ENCODE peak calls at places on chromosome 7, in nine cellular contexts. A is WTC11; G is activated effector memory CD4-positive, alpha-beta T cell treated with anti-CD3 and anti-CD28 coated beads, Interleukin-2, amount 50 U/mL, for 16 hours; Q is stimulated activated CD4-positive, alpha-beta T cell treated with anti-CD3 and anti-CD28 coated beads, Interleukin-1b, Interleukin-23, amount 100 ng/mL, for 1 hour; P is HCEC 1CT; J is transverse colon; E is GM23248; X is stimulated activated CD8-positive, alpha-beta memory T cell treated with anti-CD3 and anti-CD28 coated beads, Interleukin-7, amount 100 ng/mL, for 1 hour; K is amniotic stem cell. Y is an unnamed sample.

GRCh38 chr7:135188298-135188984 is 17.9 kb upstream of the CYREN start:
- DNase-seq in A (no peak), X (no peak), J (no peak), K (no peak), E (no peak), P (peak; percentile 14), Q (no peak), G (peak; percentile 58), Y (no peak)

GRCh38 chr7:81604808-81605174 is 165.1 kb downstream of the HGF start:
- DNase-seq in P (no peak), K (no peak), Q (no peak), G (no peak), X (no peak), E (no peak), J (no peak), A (no peak), Y (no peak)

GRCh38 chr7:159130820-159131219 is 13.8 kb downstream of the VIPR2 start:
- DNase-seq in Q (no peak), K (no peak), X (no peak), A (no peak), E (no peak), P (no peak), G (no peak), J (no peak), Y (no peak)

GRCh38 chr7:187237-187927 is 5.0 kb upstream of the FAM20C start:
- DNase-seq in Q (no peak), K (no peak), E (no peak), G (no peak), X (no peak), P (no peak), A (no peak), J (no peak), Y (no peak)

GRCh38 chr7:158672975-158673374 is 31.6 kb downstream of the NCAPG2 start:
- DNase-seq in J (no peak), Q (no peak), P (peak; percentile 60), K (no peak), A (no peak), G (no peak), X (no peak), E (peak; percentile 63), Y (no peak)

GRCh38 chr7:64887756-64888508 is 15.1 kb upstream of the ZNF273 start:
- DNase-seq in J (peak; percentile 60), X (no peak), G (peak; percentile 75), Q (no peak), E (no peak), K (no peak), P (no peak), A (peak; percentile 74), Y (no peak)

GRCh38 chr7:229184-229964 is 37.0 kb downstream of the FAM20C start:
- DNase-seq in A (no peak), E (peak; percentile 97), P (peak; percentile 86), J (peak; percentile 67), Q (no peak), G (no peak), K (no peak), X (no peak), Y (no peak)

GRCh38 chr7:20296444-20296843 is 34.3 kb upstream of the ITGB8 start:
- DNase-seq in A (no peak), X (no peak), Q (no peak), J (no peak), G (no peak), K (no peak), P (no peak), E (no peak), Y (no peak)

GRCh38 chr7:8710124-8710523 is 276.7 kb downstream of the NXPH1 start:
- DNase-seq in A (no peak), P (no peak), Q (no peak), K (no peak), J (no peak), E (no peak), X (no peak), G (no peak), Y (no peak)

GRCh38 chr7:1758417-1758858 is 88.4 kb downstream of the ELFN1 start:
- DNase-seq in A (peak; percentile 49), P (peak; percentile 3), G (peak; percentile 66), E (peak; percentile 53), K (no peak), Q (no peak), X (no peak), J (no peak), Y (no peak)

GRCh38 chr7:105224884-105225651 is 163.7 kb downstream of the SRPK2 start:
- DNase-seq in Q (no peak), A (no peak), P (peak; percentile 96), J (no peak), E (peak; percentile 95), G (no peak), X (no peak), K (peak; percentile 40), Y (no peak)

GRCh38 chr7:138435231-138435919 is 24.7 kb upstream of the TRIM24 start:
- DNase-seq in P (no peak), X (no peak), J (no peak), Q (no peak), E (no peak), A (no peak), G (no peak), K (no peak), Y (no peak)

GRCh38 chr7:13904689-13905088 is 84.8 kb downstream of the ETV1 start:
- DNase-seq in X (no peak), G (no peak), A (no peak), K (no peak), P (peak; percentile 30), Q (no peak), E (peak; percentile 80), J (no peak), Y (no peak)

GRCh38 chr7:512541-513311 is 6.9 kb downstream of the PDGFA start:
- DNase-seq in J (peak; percentile 84), P (no peak), Q (no peak), X (no peak), A (no peak), G (no peak), E (no peak), K (no peak), Y (no peak)

GRCh38 chr7:153696242-153696641 is 356.0 kb upstream of the DPP6 start:
- DNase-seq in K (no peak), X (no peak), G (no peak), P (no peak), A (no peak), E (no peak), J (no peak), Q (no peak), Y (no peak)

GRCh38 chr7:6393667-6394056 is 54.1 kb downstream of the DAGLB start:
- DNase-seq in G (no peak), P (no peak), K (no peak), A (no peak), J (no peak), X (no peak), E (no peak), Q (no peak), Y (no peak)

GRCh38 chr7:22660732-22661131 is 66.3 kb upstream of the IL6 start:
- DNase-seq in Q (no peak), G (no peak), J (no peak), K (no peak), P (no peak), E (no peak), A (peak; percentile 32), X (no peak), Y (no peak)

GRCh38 chr7:3922175-3922635 is 621.2 kb downstream of the SDK1 start:
- DNase-seq in Q (no peak), P (peak; percentile 81), K (no peak), X (no peak), J (peak; percentile 16), E (peak; percentile 66), G (no peak), A (peak; percentile 50), Y (peak; percentile 15)

GRCh38 chr7:42285383-42285824 is 48.4 kb upstream of the GLI3 start:
- DNase-seq in G (no peak), P (no peak), E (peak; percentile 12), X (no peak), A (no peak), Q (no peak), J (no peak), K (no peak), Y (no peak)

GRCh38 chr7:155881471-155882350 is 69.4 kb upstream of the SHH start:
- DNase-seq in P (no peak), X (no peak), G (peak; percentile 50), Q (no peak), E (no peak), A (no peak), J (no peak), K (no peak), Y (no peak)

GRCh38 chr7:15609287-15609686 is 47.5 kb upstream of the AGMO start:
- DNase-seq in A (no peak), K (no peak), P (no peak), E (no peak), G (no peak), Q (no peak), J (no peak), X (no peak), Y (no peak)

GRCh38 chr7:30761214-30762156 is 9.6 kb downstream of the INMT start:
- DNase-seq in P (no peak), J (no peak), E (no peak), Q (no peak), G (no peak), X (no peak), A (no peak), K (no peak), Y (no peak)

GRCh38 chr7:85114342-85114741 is 72.5 kb downstream of the SEMA3D start:
- DNase-seq in K (no peak), P (no peak), J (no peak), E (no peak), G (no peak), A (no peak), X (no peak), Q (no peak), Y (no peak)

GRCh38 chr7:106893591-106893990 is 28.5 kb downstream of the PIK3CG start:
- DNase-seq in Q (no peak), G (no peak), A (no peak), K (no peak), X (no peak), P (no peak), J (no peak), E (no peak), Y (no peak)

Y was measured in GOT3.